ENCODE peak calls at places on chromosomes 1 and 21, in six cellular contexts. One of them, this sample, is unnamed.

GRCh38 chr1:217924924-217925323 is 293.8 kb downstream of the SPATA17 start:
- DNase-seq in tibial nerve: no peak
- DNase-seq in upper lobe of left lung: peak
- DNase-seq in breast epithelium: no peak
- DNase-seq in stomach: no peak
- DNase-seq in IMR-90: no peak
- DNase-seq in this sample: no peak

GRCh38 chr21:38631676-38632075 is 133.4 kb upstream of the ERG start:
- DNase-seq in stomach: no peak
- DNase-seq in breast epithelium: no peak
- DNase-seq in upper lobe of left lung: no peak
- DNase-seq in IMR-90: no peak
- DNase-seq in tibial nerve: no peak
- DNase-seq in this sample: no peak

GRCh38 chr1:200154069-200154767 is 126.7 kb downstream of the NR5A2 start:
- DNase-seq in breast epithelium: no peak
- DNase-seq in IMR-90: peak
- DNase-seq in tibial nerve: no peak
- DNase-seq in upper lobe of left lung: no peak
- DNase-seq in stomach: no peak
- DNase-seq in this sample: peak

GRCh38 chr1:44644806-44645205 is 29.5 kb downstream of the TMEM53 start:
- DNase-seq in tibial nerve: no peak
- DNase-seq in stomach: no peak
- DNase-seq in upper lobe of left lung: no peak
- DNase-seq in breast epithelium: no peak
- DNase-seq in IMR-90: no peak
- DNase-seq in this sample: no peak

GRCh38 chr1:210635108-210635507 is 306.4 kb downstream of the HHAT start:
- DNase-seq in tibial nerve: no peak
- DNase-seq in IMR-90: no peak
- DNase-seq in breast epithelium: no peak
- DNase-seq in upper lobe of left lung: no peak
- DNase-seq in stomach: no peak
- DNase-seq in this sample: no peak

GRCh38 chr21:20639026-20639425 is 359.2 kb upstream of the NCAM2 start:
- DNase-seq in tibial nerve: no peak
- DNase-seq in stomach: no peak
- DNase-seq in upper lobe of left lung: no peak
- DNase-seq in IMR-90: no peak
- DNase-seq in breast epithelium: no peak
- DNase-seq in this sample: no peak

GRCh38 chr1:230231739-230232075 is 164.7 kb downstream of the GALNT2 start:
- DNase-seq in stomach: peak
- DNase-seq in upper lobe of left lung: no peak
- DNase-seq in IMR-90: peak
- DNase-seq in breast epithelium: no peak
- DNase-seq in tibial nerve: peak
- DNase-seq in this sample: no peak

GRCh38 chr1:204320413-204320812 is 39.3 kb downstream of the PLEKHA6 start:
- DNase-seq in tibial nerve: no peak
- DNase-seq in upper lobe of left lung: no peak
- DNase-seq in IMR-90: peak
- DNase-seq in breast epithelium: no peak
- DNase-seq in stomach: no peak
- DNase-seq in this sample: no peak

GRCh38 chr1:197485790-197486189 is 217.7 kb downstream of the CRB1 start:
- DNase-seq in breast epithelium: peak
- DNase-seq in stomach: no peak
- DNase-seq in upper lobe of left lung: no peak
- DNase-seq in IMR-90: no peak
- DNase-seq in tibial nerve: no peak
- DNase-seq in this sample: no peak

GRCh38 chr1:180255538-180256352 is 25.7 kb downstream of the LHX4 start:
- DNase-seq in breast epithelium: no peak
- DNase-seq in IMR-90: no peak
- DNase-seq in tibial nerve: no peak
- DNase-seq in upper lobe of left lung: no peak
- DNase-seq in stomach: no peak
- DNase-seq in this sample: no peak

GRCh38 chr1:37476087-37476452 is 1.7 kb downstream of the ZC3H12A start:
- DNase-seq in tibial nerve: no peak
- DNase-seq in upper lobe of left lung: no peak
- DNase-seq in stomach: no peak
- DNase-seq in IMR-90: no peak
- DNase-seq in breast epithelium: no peak
- DNase-seq in this sample: no peak

GRCh38 chr1:182520746-182521145 is 68.3 kb downstream of the RNASEL start:
- DNase-seq in stomach: no peak
- DNase-seq in IMR-90: peak
- DNase-seq in breast epithelium: no peak
- DNase-seq in upper lobe of left lung: no peak
- DNase-seq in tibial nerve: no peak
- DNase-seq in this sample: no peak

GRCh38 chr1:109625601-109626560 is 6.2 kb downstream of the AMPD2 start:
- DNase-seq in stomach: no peak
- DNase-seq in IMR-90: no peak
- DNase-seq in tibial nerve: peak
- DNase-seq in upper lobe of left lung: peak
- DNase-seq in breast epithelium: no peak
- DNase-seq in this sample: no peak

GRCh38 chr21:37564924-37565529 is 198.5 kb downstream of the DYRK1A start:
- DNase-seq in breast epithelium: no peak
- DNase-seq in stomach: no peak
- DNase-seq in IMR-90: peak
- DNase-seq in upper lobe of left lung: no peak
- DNase-seq in tibial nerve: no peak
- DNase-seq in this sample: no peak

GRCh38 chr1:59979551-59980070 is 53.0 kb upstream of the CYP2J2 start:
- DNase-seq in tibial nerve: no peak
- DNase-seq in stomach: no peak
- DNase-seq in IMR-90: no peak
- DNase-seq in upper lobe of left lung: no peak
- DNase-seq in breast epithelium: no peak
- DNase-seq in this sample: no peak

DNA sequence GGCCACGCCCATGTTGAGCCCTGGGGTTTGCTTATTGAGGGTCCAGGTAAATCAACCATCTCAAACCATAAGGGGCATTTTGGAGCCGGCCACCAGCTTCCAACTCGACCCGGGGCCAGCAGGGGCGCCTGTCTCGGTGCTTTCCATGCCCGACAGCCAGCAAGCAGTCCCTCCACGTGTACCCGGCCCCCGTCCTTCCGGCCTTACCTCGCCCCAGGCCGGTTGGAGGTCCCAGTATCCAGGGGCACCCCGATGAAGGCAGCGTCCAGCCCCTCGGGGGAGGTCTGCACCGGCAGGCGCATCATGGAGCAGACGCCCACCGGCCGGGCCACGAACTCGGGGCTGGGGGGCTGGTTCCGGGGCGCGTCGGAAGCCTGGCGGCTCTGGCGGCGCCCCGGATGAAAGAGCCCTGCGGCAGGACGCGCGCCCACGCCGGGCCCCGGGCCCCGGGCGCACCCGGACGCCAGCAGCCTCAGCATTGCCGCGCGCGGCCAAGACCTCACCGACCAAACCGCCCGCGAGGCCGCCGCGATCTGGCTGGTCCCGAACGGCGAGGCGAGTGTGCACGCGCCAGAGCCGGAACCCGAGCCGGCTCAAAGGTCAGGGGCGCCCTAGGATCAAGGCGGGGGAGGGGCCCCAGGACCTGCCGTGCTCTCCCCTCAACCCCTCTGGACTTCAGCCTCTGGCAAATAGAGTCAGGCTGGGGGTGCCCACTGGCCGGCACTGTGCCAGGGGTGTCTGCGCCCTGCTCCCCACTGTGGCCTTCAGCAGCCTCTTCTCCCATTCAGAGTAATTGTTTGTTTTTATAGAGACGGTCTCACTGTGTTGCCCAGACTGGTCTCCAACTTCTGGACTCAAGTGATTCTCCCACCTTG is at the start of gene AGMAT:
- DNase-seq in stomach: peak
- DNase-seq in breast epithelium: no peak
- DNase-seq in tibial nerve: no peak
- DNase-seq in IMR-90: no peak
- DNase-seq in upper lobe of left lung: peak
- DNase-seq in this sample: peak
- TF ChIP-seq POLR2A in stomach: no peak
- TF ChIP-seq POLR2A in breast epithelium: no peak
- TF ChIP-seq POLR2A in tibial nerve: no peak
- TF ChIP-seq POLR2A in IMR-90: no peak
- TF ChIP-seq POLR2A in upper lobe of left lung: no peak
- TF ChIP-seq POLR2A in this sample: no peak

DNA sequence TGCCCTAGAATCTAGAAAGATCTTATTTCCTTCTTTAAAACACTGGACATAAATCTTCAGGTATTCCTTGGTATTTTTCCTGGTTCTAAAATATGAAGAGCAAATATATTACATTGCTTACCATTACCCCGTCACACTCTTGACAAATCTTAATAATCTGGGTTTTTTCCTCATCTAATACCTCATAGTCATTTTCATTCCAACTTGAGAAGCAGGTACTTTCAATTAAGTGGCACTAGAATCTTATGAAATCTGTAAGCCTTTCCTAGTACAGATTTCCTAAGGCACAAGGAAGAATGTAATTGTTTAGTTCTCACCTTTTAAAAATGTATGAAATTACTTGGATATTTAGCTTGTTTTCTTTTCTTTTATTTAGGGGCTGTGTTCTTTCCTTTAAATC is 481.5 kb upstream of the ZRANB2 start:
- DNase-seq in upper lobe of left lung: no peak
- DNase-seq in tibial nerve: no peak
- DNase-seq in breast epithelium: no peak
- DNase-seq in stomach: no peak
- DNase-seq in IMR-90: no peak
- DNase-seq in this sample: no peak
- TF ChIP-seq POLR2A in upper lobe of left lung: no peak
- TF ChIP-seq POLR2A in tibial nerve: no peak
- TF ChIP-seq POLR2A in breast epithelium: no peak
- TF ChIP-seq POLR2A in stomach: no peak
- TF ChIP-seq POLR2A in IMR-90: no peak
- TF ChIP-seq POLR2A in this sample: no peak

GRCh38 chr21:26091480-26092018 is 79.0 kb downstream of the APP start:
- DNase-seq in breast epithelium: no peak
- DNase-seq in stomach: no peak
- DNase-seq in upper lobe of left lung: no peak
- DNase-seq in tibial nerve: no peak
- DNase-seq in IMR-90: no peak
- DNase-seq in this sample: no peak

GRCh38 chr21:26096494-26096893 is 74.1 kb downstream of the APP start:
- DNase-seq in upper lobe of left lung: no peak
- DNase-seq in stomach: no peak
- DNase-seq in IMR-90: no peak
- DNase-seq in breast epithelium: no peak
- DNase-seq in tibial nerve: no peak
- DNase-seq in this sample: no peak

GRCh38 chr21:26089730-26090129 is 80.8 kb downstream of the APP start:
- DNase-seq in upper lobe of left lung: peak
- DNase-seq in breast epithelium: no peak
- DNase-seq in tibial nerve: no peak
- DNase-seq in stomach: no peak
- DNase-seq in IMR-90: no peak
- DNase-seq in this sample: no peak

GRCh38 chr21:26095131-26095530 is 75.4 kb downstream of the APP start:
- DNase-seq in tibial nerve: no peak
- DNase-seq in upper lobe of left lung: no peak
- DNase-seq in stomach: no peak
- DNase-seq in breast epithelium: no peak
- DNase-seq in IMR-90: no peak
- DNase-seq in this sample: no peak

GRCh38 chr21:26093094-26093493 is 77.5 kb downstream of the APP start:
- DNase-seq in IMR-90: peak
- DNase-seq in stomach: no peak
- DNase-seq in breast epithelium: no peak
- DNase-seq in upper lobe of left lung: no peak
- DNase-seq in tibial nerve: no peak
- DNase-seq in this sample: no peak
- TF ChIP-seq POLR2A in IMR-90: no peak
- TF ChIP-seq POLR2A in stomach: no peak
- TF ChIP-seq POLR2A in breast epithelium: no peak
- TF ChIP-seq POLR2A in upper lobe of left lung: no peak
- TF ChIP-seq POLR2A in tibial nerve: no peak
- TF ChIP-seq POLR2A in this sample: no peak

GRCh38 chr1:194568610-194569009 is 1382.2 kb upstream of the B3GALT2 start:
- DNase-seq in breast epithelium: no peak
- DNase-seq in IMR-90: peak
- DNase-seq in upper lobe of left lung: no peak
- DNase-seq in stomach: no peak
- DNase-seq in tibial nerve: no peak
- DNase-seq in this sample: no peak
- TF ChIP-seq POLR2A in breast epithelium: no peak
- TF ChIP-seq POLR2A in IMR-90: no peak
- TF ChIP-seq POLR2A in upper lobe of left lung: no peak
- TF ChIP-seq POLR2A in stomach: no peak
- TF ChIP-seq POLR2A in tibial nerve: no peak
- TF ChIP-seq POLR2A in this sample: no peak

GRCh38 chr1:222711319-222712252 is 705 bp downstream of the AIDA start:
- DNase-seq in upper lobe of left lung: peak
- DNase-seq in IMR-90: peak
- DNase-seq in breast epithelium: peak
- DNase-seq in stomach: peak
- DNase-seq in tibial nerve: peak
- DNase-seq in this sample: peak
- TF ChIP-seq POLR2A in upper lobe of left lung: no peak
- TF ChIP-seq POLR2A in IMR-90: peak
- TF ChIP-seq POLR2A in breast epithelium: no peak
- TF ChIP-seq POLR2A in stomach: no peak
- TF ChIP-seq POLR2A in tibial nerve: no peak
- TF ChIP-seq POLR2A in this sample: peak

GRCh38 chr1:157045251-157046218 is at the start of gene ARHGEF11:
- DNase-seq in stomach: peak
- DNase-seq in breast epithelium: peak
- DNase-seq in upper lobe of left lung: peak
- DNase-seq in tibial nerve: peak
- DNase-seq in IMR-90: peak
- DNase-seq in this sample: peak
- TF ChIP-seq POLR2A in stomach: no peak
- TF ChIP-seq POLR2A in breast epithelium: no peak
- TF ChIP-seq POLR2A in upper lobe of left lung: no peak
- TF ChIP-seq POLR2A in tibial nerve: peak
- TF ChIP-seq POLR2A in IMR-90: peak
- TF ChIP-seq POLR2A in this sample: peak

GRCh38 chr1:91885716-91886506 is at the start of gene TGFBR3:
- DNase-seq in upper lobe of left lung: peak
- DNase-seq in IMR-90: peak
- DNase-seq in stomach: peak
- DNase-seq in tibial nerve: peak
- DNase-seq in breast epithelium: peak
- DNase-seq in this sample: peak
- TF ChIP-seq POLR2A in upper lobe of left lung: no peak
- TF ChIP-seq POLR2A in IMR-90: peak
- TF ChIP-seq POLR2A in stomach: no peak
- TF ChIP-seq POLR2A in tibial nerve: peak
- TF ChIP-seq POLR2A in breast epithelium: peak
- TF ChIP-seq POLR2A in this sample: no peak

This sample was measured in erythroblast.